ENCODE peak calls at places on chromosomes 6 and 20, in four cellular contexts. M, X, V and T are unnamed samples.

GRCh38 chr6:110537208-110538123 is 61.1 kb upstream of the SLC22A16 start:
- DNase-seq in M (peak; percentile 73), V (no peak), X (no peak), T (peak; percentile 9)

GRCh38 chr6:130896249-130896648 is 69.0 kb downstream of the SMLR1 start:
- DNase-seq in V (no peak), M (no peak), X (no peak), T (no peak)

GRCh38 chr20:14992961-14993360 is 655.5 kb upstream of the FLRT3 start:
- DNase-seq in X (no peak), M (peak; percentile 37), V (no peak), T (no peak)

GRCh38 chr20:52899221-52899620 is 72.9 kb upstream of the TSHZ2 start:
- DNase-seq in X (no peak), V (no peak), M (no peak), T (no peak)

GRCh38 chr6:101640131-101640530 is 246.6 kb downstream of the GRIK2 start:
- DNase-seq in M (no peak), V (no peak), X (no peak), T (no peak)

GRCh38 chr6:1405221-1405620 is 15.8 kb downstream of the FOXF2 start:
- DNase-seq in X (no peak), M (no peak), V (no peak), T (no peak)

GRCh38 chr6:141483561-141484061 is 649.1 kb upstream of the GJE1 start:
- DNase-seq in M (no peak), X (no peak), V (peak; percentile 85), T (no peak)

GRCh38 chr6:91970700-91971099 is 1383.8 kb upstream of the MAP3K7 start:
- DNase-seq in X (no peak), V (no peak), M (no peak), T (no peak)

DNA sequence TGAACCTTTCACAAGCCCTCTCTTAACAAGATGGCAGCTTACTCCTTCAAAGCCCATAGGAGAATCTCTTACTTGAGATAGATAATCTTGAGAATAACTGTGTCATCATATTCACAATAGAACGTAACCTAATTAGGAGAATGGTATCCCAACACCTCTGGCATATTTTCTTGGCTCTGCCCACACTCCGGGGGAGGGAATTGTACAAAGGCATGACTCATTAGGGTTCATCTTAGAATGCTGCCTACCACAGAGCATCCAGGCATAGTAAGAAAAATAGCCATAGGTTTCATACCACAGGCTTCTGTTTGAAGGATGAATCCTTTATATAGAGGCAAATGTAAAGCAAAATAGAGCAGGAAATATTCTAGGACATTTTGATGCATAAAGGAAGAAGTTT is 1100.6 kb upstream of the CITED2 start:
- DNase-seq in V (no peak), X (no peak), M (no peak), T (no peak)
- TF ChIP-seq SUZ12 in V (no peak), X (no peak), M (no peak), T (no peak)

DNA sequence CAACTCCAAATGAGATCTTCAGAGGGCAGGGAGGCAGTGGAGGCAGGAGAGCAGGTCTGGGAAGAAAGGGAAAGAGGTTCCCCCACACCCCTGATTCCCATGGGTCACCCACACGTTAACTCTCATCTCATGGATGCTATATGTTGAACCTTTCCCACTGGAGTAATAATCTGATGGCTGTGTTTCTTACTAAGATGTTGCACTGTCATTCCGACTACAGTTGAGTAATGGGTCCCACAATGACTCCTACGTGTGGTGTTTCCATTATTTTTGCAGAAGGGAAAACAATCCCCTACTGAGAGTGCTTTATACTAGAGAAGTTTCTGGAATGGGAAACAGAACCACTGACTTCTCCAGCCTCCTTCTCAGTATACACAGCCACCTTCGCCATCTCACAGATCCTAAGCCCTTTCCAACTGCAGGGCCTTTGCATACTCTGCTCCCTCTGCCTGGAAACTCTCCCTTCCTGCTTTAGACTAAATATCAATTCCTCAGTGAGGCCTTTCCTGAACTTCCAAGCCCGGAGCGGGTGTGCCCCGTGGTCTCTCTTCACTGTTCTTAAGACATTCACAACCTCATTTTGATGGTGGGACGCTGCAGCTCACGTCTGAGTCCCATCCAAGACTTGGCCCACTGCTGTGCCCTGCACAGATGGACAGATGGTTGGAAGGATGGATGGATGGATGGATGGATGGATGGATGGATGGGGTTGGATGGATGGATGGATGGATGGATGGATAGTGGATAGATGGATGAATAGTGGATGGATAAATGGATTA is 238.6 kb upstream of the PMEPA1 start:
- DNase-seq in X (no peak), M (no peak), V (no peak), T (no peak)
- TF ChIP-seq YY1 in X (no peak), M (no peak), V (no peak), T (no peak)

GRCh38 chr6:43625393-43625992 is 3.6 kb downstream of the GTPBP2 start:
- DNase-seq in V (no peak), X (no peak), M (no peak), T (no peak)
- H3K4me3 ChIP-seq in V (no peak overlapping the region), X (no peak overlapping the region), M (no peak overlapping the region), T (no peak overlapping the region)

DNA sequence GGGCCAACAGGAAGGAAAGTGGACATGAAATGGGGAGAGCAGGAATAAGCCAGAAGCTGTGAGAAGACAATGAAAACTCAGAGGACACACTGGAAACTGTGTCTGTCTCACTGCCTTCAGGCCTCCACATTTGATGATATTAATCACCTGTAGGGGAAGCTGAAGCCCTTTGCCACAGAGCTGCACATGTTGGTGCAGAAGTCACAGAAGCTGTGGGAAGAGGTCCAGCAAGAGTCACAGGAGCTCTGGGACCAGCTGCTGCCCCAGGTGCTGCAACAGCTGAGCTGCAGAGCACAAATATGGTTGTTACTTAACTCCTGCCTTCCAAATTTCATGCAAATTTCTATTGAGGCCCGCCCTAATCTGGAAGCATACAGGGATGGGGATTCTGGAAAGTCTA is 169.3 kb downstream of the OGFRL1 start:
- DNase-seq in M (no peak), V (no peak), X (no peak), T (no peak)
- TF ChIP-seq SUZ12 in M (no peak), V (no peak), X (no peak), T (no peak)